ENCODE peak calls at places on chromosomes 2 and 18, in four cellular contexts. O is K562, B is HepG2, P is GM12878. R is an unnamed sample.

GRCh38 chr2:145751634-145752033 is 1231.7 kb upstream of the ZEB2 start:
- DNase-seq in B (no peak), P (peak; percentile 70), O (peak; percentile 53), R (peak; percentile 60)

GRCh38 chr2:219998714-219999227 is 371.3 kb downstream of the SLC4A3 start:
- DNase-seq in O (no peak), B (no peak), P (no peak), R (no peak)

GRCh38 chr2:186135697-186136096 is 350.4 kb upstream of the ZC3H15 start:
- DNase-seq in B (no peak), P (no peak), O (no peak), R (peak; percentile 3)

GRCh38 chr2:63598971-63599370 is 10.2 kb downstream of the MDH1 start:
- DNase-seq in P (no peak), B (no peak), O (no peak), R (no peak)

GRCh38 chr2:175432793-175433192 is 251.3 kb upstream of the ATP5MC3 start:
- DNase-seq in B (no peak), O (no peak), P (no peak), R (no peak)

GRCh38 chr2:127100261-127101047 is 6.5 kb downstream of the BIN1 start:
- DNase-seq in O (no peak), B (peak; percentile 79), P (no peak), R (peak; percentile 19)

GRCh38 chr2:15038373-15039364 is 406.2 kb downstream of the LRATD1 start:
- DNase-seq in P (no peak), O (no peak), B (no peak), R (peak; percentile 36)

GRCh38 chr2:165202230-165202629 is 1.6 kb downstream of the SCN3A start:
- DNase-seq in O (no peak), B (no peak), P (no peak), R (no peak)

GRCh38 chr18:45571161-45571560 is 44.1 kb upstream of the SLC14A2 start:
- DNase-seq in B (no peak), O (no peak), P (no peak), R (no peak)

GRCh38 chr2:120488531-120488930 is 142.6 kb downstream of the INHBB start:
- DNase-seq in B (no peak), O (no peak), P (no peak), R (no peak)

GRCh38 chr2:29879456-29879855 is 41.9 kb downstream of the ALK start:
- DNase-seq in P (no peak), O (no peak), B (no peak), R (no peak)

GRCh38 chr2:162258686-162259085 is 15.4 kb upstream of the FAP start:
- DNase-seq in P (no peak), O (no peak), B (no peak), R (peak; percentile 49)

GRCh38 chr2:106104332-106105062 is 89.6 kb downstream of the UXS1 start:
- DNase-seq in O (peak; percentile 77), P (no peak), B (peak; percentile 72), R (peak; percentile 66)

GRCh38 chr18:52435301-52435700 is 95.3 kb downstream of the DCC start:
- DNase-seq in P (no peak), B (no peak), O (no peak), R (no peak)

GRCh38 chr2:190209579-190209978 is 110.0 kb downstream of the HIBCH start:
- DNase-seq in B (no peak), O (no peak), P (no peak), R (no peak)

GRCh38 chr2:133503927-133504326 is 64.3 kb downstream of the NCKAP5 start:
- DNase-seq in P (no peak), B (no peak), O (no peak), R (no peak)

GRCh38 chr2:120650022-120650644 is 85.5 kb upstream of the GLI2 start:
- DNase-seq in B (no peak), P (no peak), O (no peak), R (no peak)

GRCh38 chr2:172655091-172655837 is 80.4 kb upstream of the RAPGEF4 start:
- DNase-seq in O (no peak), B (no peak), P (no peak), R (peak; percentile 96)

GRCh38 chr18:54269924-54270844 is 867 bp downstream of the POLI start:
- DNase-seq in P (no peak), B (peak; percentile 35), O (peak; percentile 72), R (peak; percentile 18)

GRCh38 chr18:5238371-5238758 is 41.3 kb upstream of the AKAIN1 start:
- DNase-seq in B (peak; percentile 86), O (peak; percentile 54), P (no peak), R (peak; percentile 30)
- TF ChIP-seq BHLHE40 in B (no peak), O (no peak), P (no peak), R (no peak)

DNA sequence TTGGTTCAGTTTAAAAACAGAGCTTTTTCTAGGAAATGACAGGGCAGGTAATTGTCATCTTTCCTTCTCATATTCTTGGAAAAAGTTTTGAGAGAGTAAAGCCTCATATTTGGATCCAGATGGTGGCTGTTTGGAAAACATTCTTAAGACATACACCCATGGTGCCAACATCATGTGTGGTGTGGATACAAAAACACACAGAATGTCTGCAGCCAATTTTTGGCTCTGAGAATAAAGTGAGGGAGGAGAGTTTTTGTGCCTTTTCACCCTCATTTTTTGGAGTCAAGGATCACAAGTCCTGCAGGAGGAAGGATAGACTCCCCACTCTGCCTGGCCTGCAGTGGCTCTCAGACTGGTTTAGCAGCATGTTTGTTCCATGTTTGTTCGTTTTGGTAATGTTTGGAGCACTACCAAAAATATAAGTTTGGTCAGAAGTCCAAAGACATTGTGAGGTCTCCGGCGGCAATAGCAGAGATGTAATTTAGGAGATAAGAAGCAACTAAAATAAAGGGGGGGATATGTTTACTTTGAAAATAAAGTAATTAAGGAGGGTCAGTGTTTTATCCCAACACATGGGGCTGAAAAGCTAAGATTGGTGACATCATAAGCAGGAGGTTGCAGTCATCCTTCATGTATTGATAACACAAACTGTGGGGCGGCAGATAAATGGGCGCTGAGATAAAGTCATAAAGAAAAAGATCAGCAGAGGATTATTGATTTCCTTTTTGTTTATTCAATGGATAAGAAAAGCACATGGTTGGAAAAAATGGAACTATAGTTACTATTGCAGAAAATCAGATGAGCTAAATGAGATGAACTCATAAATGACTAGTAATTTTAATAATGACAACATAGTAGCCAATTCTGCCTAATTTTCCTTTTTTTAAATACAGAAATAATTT is 639 bp downstream of the NOSTRIN start:
- DNase-seq in B (no peak), O (peak; percentile 73), P (no peak), R (no peak)
- TF ChIP-seq CEBPB in B (no peak), O (no peak), P (no peak), R (no peak)

GRCh38 chr18:48867978-48868377 is 82.8 kb downstream of the SMAD7 start:
- DNase-seq in O (no peak), B (no peak), P (no peak), R (no peak)
- H2AFZ ChIP-seq in O (no peak overlapping the region), B (no peak overlapping the region), P (no peak overlapping the region), R (no peak overlapping the region)

GRCh38 chr2:40004336-40004735 is 225.3 kb upstream of the THUMPD2 start:
- DNase-seq in O (no peak), P (no peak), B (no peak), R (peak; percentile 85)
- TF ChIP-seq BHLHE40 in O (no peak), P (no peak), B (no peak), R (no peak)

GRCh38 chr18:72935744-72936143 is 68.0 kb upstream of the NETO1 start:
- DNase-seq in B (no peak), O (no peak), P (no peak), R (no peak)
- TF ChIP-seq CEBPB in B (no peak), O (no peak), P (no peak), R (no peak)